ENCODE peak calls at places on chromosome 15, in seven cellular contexts. T is IMR-90, O is neuronal stem cell, H is mesendoderm, L is H9, S is H1, K is mesenchymal stem cell. W is an unnamed sample.

GRCh38 chr15:68301300-68301699 is 23.8 kb downstream of the FEM1B start:
- DNase-seq in T (no peak), L (no peak), H (no peak), K (no peak), O (no peak), S (no peak), W (no peak)

GRCh38 chr15:63045438-63046278 is 3.1 kb downstream of the TPM1 start:
- DNase-seq in S (no peak), O (no peak), L (no peak), K (peak; percentile 42), T (no peak), H (peak; percentile 59), W (no peak)

GRCh38 chr15:89003865-89004725 is 84.2 kb upstream of the ABHD2 start:
- DNase-seq in O (peak; percentile 32), S (no peak), K (peak; percentile 61), L (peak; percentile 82), T (peak; percentile 73), H (peak; percentile 83), W (peak; percentile 28)

GRCh38 chr15:43514241-43515057 is 3.0 kb upstream of the MAP1A start:
- DNase-seq in S (no peak), O (no peak), T (peak; percentile 49), L (peak; percentile 67), H (peak; percentile 76), K (peak; percentile 71), W (no peak)

GRCh38 chr15:50353251-50353998 is 1.6 kb downstream of the GABPB1 start:
- DNase-seq in K (peak; percentile 93), S (no peak), L (no peak), T (peak; percentile 95), O (no peak), H (no peak), W (peak; percentile 35)

GRCh38 chr15:62977952-62978811 is 64.4 kb upstream of the TPM1 start:
- DNase-seq in H (no peak), T (peak; percentile 44), K (peak; percentile 60), S (no peak), O (no peak), L (no peak), W (peak; percentile 87)

GRCh38 chr15:39543651-39544050 is 37.2 kb upstream of the THBS1 start:
- DNase-seq in H (peak; percentile 79), O (no peak), T (no peak), L (peak; percentile 70), S (peak; percentile 19), K (no peak), W (no peak)

GRCh38 chr15:33586791-33587697 is 276.3 kb downstream of the RYR3 start:
- DNase-seq in L (no peak), K (no peak), S (no peak), O (no peak), T (no peak), H (no peak), W (no peak)

GRCh38 chr15:48370460-48370859 is 39.2 kb downstream of the DUT start:
- DNase-seq in H (no peak), T (peak; percentile 89), L (no peak), O (no peak), K (no peak), S (no peak), W (no peak)

GRCh38 chr15:95512906-95513305 is 817.6 kb upstream of the NR2F2 start:
- DNase-seq in L (no peak), S (no peak), K (no peak), O (no peak), T (no peak), H (no peak), W (no peak)

DNA sequence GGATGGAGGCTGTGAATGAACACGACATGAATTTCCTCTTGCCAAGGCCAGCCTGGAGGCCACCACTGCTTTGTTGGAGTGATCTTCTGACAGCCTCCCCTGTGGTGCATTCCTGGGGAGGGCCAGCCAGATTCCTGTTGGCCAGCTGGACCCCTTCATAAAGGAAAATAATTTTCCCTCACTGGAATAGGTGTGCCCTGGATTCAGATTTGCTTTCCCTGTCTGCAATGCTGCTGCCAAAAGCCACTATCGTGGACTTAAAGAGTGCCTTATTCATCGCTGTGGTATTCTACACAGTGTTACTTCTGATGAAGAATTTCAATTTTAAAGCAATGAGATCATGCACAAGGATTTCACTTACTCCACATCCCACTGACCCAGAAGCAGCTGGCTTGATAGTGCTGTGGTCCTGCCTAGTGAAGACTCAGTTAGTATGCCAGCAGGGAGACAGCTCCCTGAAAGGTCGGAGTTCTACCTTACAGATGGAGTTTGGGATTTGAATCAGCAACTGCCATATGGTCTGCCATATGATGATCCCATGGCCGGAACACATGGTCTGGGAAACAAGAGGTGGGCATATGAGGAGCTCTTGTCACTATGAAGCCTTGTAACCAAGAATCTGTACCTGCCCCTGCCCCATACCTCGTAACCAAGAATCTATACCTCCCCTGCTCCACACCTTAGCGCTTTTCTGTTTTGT is 145.2 kb downstream of the KLF13 start:
- DNase-seq in K (peak; percentile 84), T (peak; percentile 96), O (no peak), L (peak; percentile 5), H (no peak), S (no peak), W (peak; percentile 83)
- H2BK120ac ChIP-seq in K (peak overlapping the region; percentile 65), T (peak overlapping the region; percentile 82), O (no peak overlapping the region), L (no peak overlapping the region), H (no peak overlapping the region), S (no peak overlapping the region), W (no peak overlapping the region)

GRCh38 chr15:92035961-92036360 is 182.5 kb downstream of the SLCO3A1 start:
- DNase-seq in L (no peak), H (no peak), T (no peak), S (no peak), O (no peak), K (no peak), W (peak; percentile 21)
- H2AK5ac ChIP-seq in L (no peak overlapping the region), H (no peak overlapping the region), T (no peak overlapping the region), S (no peak overlapping the region), O (no peak overlapping the region), K (no peak overlapping the region), W (no peak overlapping the region)

GRCh38 chr15:31001702-31002101 is 10.3 kb upstream of the MTMR10 start:
- DNase-seq in O (no peak), H (no peak), K (no peak), T (no peak), L (no peak), S (no peak), W (no peak)

GRCh38 chr15:30999729-31000128 is 8.3 kb upstream of the MTMR10 start:
- DNase-seq in L (no peak), T (no peak), H (no peak), K (no peak), O (no peak), S (no peak), W (no peak)

GRCh38 chr15:31005660-31006059 is 14.2 kb upstream of the MTMR10 start:
- DNase-seq in K (no peak), L (no peak), T (no peak), H (no peak), S (no peak), O (no peak), W (no peak)

GRCh38 chr15:31010036-31010435 is 18.6 kb upstream of the MTMR10 start:
- DNase-seq in O (no peak), K (no peak), L (no peak), H (no peak), T (no peak), S (no peak), W (no peak)

GRCh38 chr15:31004220-31004733 is 12.8 kb upstream of the MTMR10 start:
- DNase-seq in L (peak; percentile 56), H (peak; percentile 34), O (no peak), S (no peak), T (no peak), K (no peak), W (no peak)
- H2BK120ac ChIP-seq in L (no peak overlapping the region), H (no peak overlapping the region), O (no peak overlapping the region), S (no peak overlapping the region), T (no peak overlapping the region), K (no peak overlapping the region), W (no peak overlapping the region)

GRCh38 chr15:70293138-70293537 is 195.4 kb upstream of the TLE3 start:
- DNase-seq in K (no peak), S (no peak), O (no peak), H (no peak), L (no peak), T (no peak), W (no peak)

GRCh38 chr15:70291696-70292510 is 194.2 kb upstream of the TLE3 start:
- DNase-seq in S (no peak), T (no peak), L (no peak), H (no peak), K (no peak), O (no peak), W (peak; percentile 57)

GRCh38 chr15:70291295-70291694 is 193.6 kb upstream of the TLE3 start:
- DNase-seq in O (no peak), K (no peak), S (no peak), H (no peak), T (no peak), L (no peak), W (peak; percentile 37)

GRCh38 chr15:70293606-70294470 is 196.1 kb upstream of the TLE3 start:
- DNase-seq in S (no peak), O (no peak), T (no peak), H (no peak), L (no peak), K (no peak), W (no peak)

DNA sequence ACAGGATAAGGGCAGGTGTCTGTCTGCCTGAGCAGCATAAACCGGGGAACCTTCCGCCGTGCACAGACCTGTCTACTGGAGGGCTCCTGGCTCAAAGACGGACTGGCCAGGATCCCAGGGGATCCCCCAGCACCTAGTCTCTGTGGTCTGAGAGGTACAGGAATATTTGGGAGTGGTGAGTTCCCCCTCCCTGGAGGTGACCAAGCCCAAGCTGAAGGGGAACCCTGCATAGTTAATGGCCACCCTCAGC is 194.7 kb upstream of the TLE3 start:
- DNase-seq in O (no peak), T (no peak), K (no peak), H (no peak), L (no peak), S (no peak), W (no peak)
- H2AK5ac ChIP-seq in O (no peak overlapping the region), T (no peak overlapping the region), K (no peak overlapping the region), H (no peak overlapping the region), L (no peak overlapping the region), S (no peak overlapping the region), W (peak overlapping the region; percentile 55)

DNA sequence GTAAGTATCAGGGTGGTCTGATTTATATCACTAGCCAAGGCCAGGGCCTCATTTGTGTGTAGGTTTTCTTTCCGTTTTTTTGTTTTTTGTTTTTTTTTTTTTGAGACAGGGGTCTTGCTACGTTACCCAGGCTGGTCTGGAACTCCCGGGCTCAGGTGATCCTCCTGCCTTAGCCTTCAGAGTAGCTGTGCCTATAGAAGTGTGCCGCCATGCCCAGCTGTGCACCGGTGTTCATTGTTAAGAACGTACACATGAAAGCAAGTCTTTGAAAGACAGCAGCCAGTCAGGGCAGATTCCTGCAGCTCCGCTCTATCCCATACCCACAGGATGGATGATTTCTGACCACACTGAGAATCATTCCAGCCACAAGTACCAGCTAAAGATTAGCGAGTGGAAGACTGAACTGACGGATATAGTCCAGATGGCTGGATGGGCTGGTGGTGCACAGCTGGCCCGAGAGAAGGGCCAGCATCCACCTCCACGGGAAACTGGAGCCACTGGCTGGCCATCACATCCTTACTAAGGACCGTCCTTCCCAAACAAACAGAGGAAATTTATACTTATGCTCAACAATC is 95.4 kb downstream of the PCSK6 start:
- DNase-seq in K (no peak), H (no peak), T (no peak), S (no peak), L (peak; percentile 20), O (no peak), W (no peak)
- H2BK120ac ChIP-seq in K (no peak overlapping the region), H (no peak overlapping the region), T (no peak overlapping the region), S (no peak overlapping the region), L (no peak overlapping the region), O (no peak overlapping the region), W (no peak overlapping the region)

W was measured in trophoblast cell.